ENCODE peak calls at places on chromosomes 4 and X, in seven cellular contexts. P is mucosa of descending colon, S is progenitor cell of endocrine pancreas, J is endodermal cell, R is IMR-90, V is NB4, K is astrocyte of the spinal cord. I is an unnamed sample.

GRCh38 chrX:16130707-16131106 is 7.3 kb downstream of the GRPR start:
- DNase-seq in P (no peak), S (no peak), J (peak; percentile 56), R (no peak), V (no peak), K (no peak), I (no peak)

GRCh38 chrX:76279007-76279406 is 106.1 kb downstream of the PBDC1 start:
- DNase-seq in P (no peak), S (no peak), J (peak; percentile 80), R (peak; percentile 47), V (peak; percentile 51), K (peak; percentile 36), I (peak; percentile 29)

GRCh38 chrX:71514367-71515038 is 18.4 kb upstream of the OGT start:
- DNase-seq in P (no peak), S (no peak), J (no peak), R (no peak), V (peak; percentile 69), K (no peak), I (no peak)

GRCh38 chr4:38368612-38369011 is 295.4 kb upstream of the KLF3 start:
- DNase-seq in P (no peak), S (no peak), J (no peak), R (peak; percentile 28), V (peak; percentile 28), K (peak; percentile 82), I (no peak)

GRCh38 chr4:169000315-169000714 is 9.7 kb downstream of the CBR4 start:
- DNase-seq in P (no peak), S (no peak), J (no peak), R (no peak), V (no peak), K (no peak), I (no peak)

GRCh38 chr4:7366180-7366957 is 68.4 kb downstream of the PSAPL1 start:
- DNase-seq in P (no peak), S (no peak), J (no peak), R (no peak), V (no peak), K (no peak), I (no peak)

GRCh38 chrX:24676403-24677024 is 17.2 kb upstream of the POLA1 start:
- DNase-seq in P (no peak), S (no peak), J (peak; percentile 60), R (no peak), V (peak; percentile 5), K (no peak), I (no peak)

GRCh38 chr4:168835880-168836454 is 174.1 kb downstream of the CBR4 start:
- DNase-seq in P (no peak), S (no peak), J (no peak), R (no peak), V (no peak), K (no peak), I (no peak)

GRCh38 chr4:162830899-162831298 is 335.8 kb downstream of the NAF1 start:
- DNase-seq in P (no peak), S (no peak), J (no peak), R (no peak), V (no peak), K (no peak), I (no peak)

GRCh38 chrX:17680732-17681413 is 56.4 kb upstream of the SCML1 start:
- DNase-seq in P (no peak), S (no peak), J (no peak), R (no peak), V (no peak), K (no peak), I (no peak)

DNA sequence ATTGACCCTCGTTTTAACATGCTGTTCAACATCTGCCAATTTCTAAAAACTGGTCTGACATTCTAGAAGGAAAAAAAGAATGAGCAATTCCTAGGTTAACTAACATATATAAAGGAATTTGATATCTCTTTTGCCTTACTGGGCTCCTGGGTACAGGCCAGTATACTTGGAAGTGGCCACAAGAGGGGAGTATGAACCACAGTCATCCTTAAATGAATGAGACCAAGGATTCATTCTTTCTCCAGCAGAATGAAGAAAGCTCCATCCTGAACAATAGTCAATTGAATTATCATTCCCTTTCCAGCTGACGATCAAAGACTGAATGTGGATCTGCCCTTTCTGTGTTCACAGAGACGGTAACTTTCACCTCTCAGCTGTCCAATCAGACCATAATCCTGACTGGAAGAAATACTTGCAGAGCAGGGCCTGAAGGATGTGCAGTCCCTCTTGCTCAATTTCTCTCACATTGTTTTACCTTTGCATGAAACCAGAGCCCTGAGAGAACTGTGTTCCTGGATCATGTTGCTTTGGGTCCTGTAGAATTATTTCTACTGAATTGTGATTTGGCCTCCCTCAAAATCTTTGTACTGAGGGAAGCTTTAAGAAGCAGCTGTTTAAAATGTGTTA is 14.8 kb upstream of the SPARCL1 start:
- DNase-seq in P (no peak), S (no peak), J (peak; percentile 68), R (peak; percentile 52), V (peak; percentile 37), K (peak; percentile 65), I (no peak)
- TF ChIP-seq CTCF in P (no peak), S (peak; percentile 61), J (peak; percentile 83), R (peak; percentile 50), V (peak; percentile 29), K (peak; percentile 75), I (peak; percentile 66)

GRCh38 chr4:158560284-158560683 is 38.6 kb downstream of the RXFP1 start:
- DNase-seq in P (no peak), S (no peak), J (no peak), R (no peak), V (no peak), K (no peak), I (no peak)
- TF ChIP-seq CTCF in P (no peak), S (no peak), J (no peak), R (no peak), V (no peak), K (no peak), I (no peak)

DNA sequence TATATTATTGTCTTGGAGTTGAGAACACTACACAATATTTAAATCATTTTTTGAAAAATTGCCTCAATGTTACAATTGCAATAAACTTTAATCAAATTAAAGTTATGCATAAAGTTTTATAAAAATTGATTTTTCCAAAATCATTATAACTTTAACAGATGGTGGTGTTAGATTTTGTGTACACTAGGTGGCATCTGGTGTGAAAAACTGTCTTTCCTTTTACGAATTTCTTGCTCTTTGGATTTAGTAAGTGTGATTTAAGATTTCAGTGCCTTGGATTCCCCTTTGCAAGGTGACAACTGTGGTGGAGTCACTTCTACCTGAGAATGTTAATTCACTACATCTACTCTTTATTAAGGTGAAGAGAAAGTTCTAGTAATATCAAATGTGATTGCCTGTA is 91.6 kb downstream of the AREG start:
- DNase-seq in P (no peak), S (no peak), J (no peak), R (no peak), V (no peak), K (peak; percentile 38), I (no peak)
- TF ChIP-seq CTCF in P (no peak), S (no peak), J (peak; percentile 24), R (peak; percentile 26), V (no peak), K (peak; percentile 32), I (peak; percentile 42)

GRCh38 chr4:157045507-157046127 is 30.3 kb upstream of the GLRB start:
- DNase-seq in P (no peak), S (no peak), J (peak; percentile 54), R (peak; percentile 80), V (peak; percentile 20), K (peak; percentile 79), I (no peak)
- TF ChIP-seq CTCF in P (peak; percentile 12), S (peak; percentile 68), J (peak; percentile 79), R (peak; percentile 90), V (peak; percentile 36), K (peak; percentile 91), I (peak; percentile 76)